ENCODE peak calls at places on chromosomes 3 and 15, in seven cellular contexts. B, G, Z, M, R, A and K are unnamed samples. For H3K27me3, the result is how much of the 10 kb centered on the place peaks cover.

GRCh38 chr3:46948830-46949671 is 27.5 kb downstream of the CCDC12 start:
- DNase-seq in R (no peak), G (peak), B (no peak), M (peak), Z (no peak), A (no peak), K (peak)

GRCh38 chr3:16873872-16874271 is 10.9 kb upstream of the PLCL2 start:
- DNase-seq in A (no peak), R (no peak), M (no peak), Z (no peak), B (no peak), G (no peak), K (no peak)

GRCh38 chr3:141632779-141633374 is 105.2 kb upstream of the RNF7 start:
- DNase-seq in Z (no peak), B (no peak), A (no peak), M (no peak), R (no peak), G (no peak), K (no peak)

GRCh38 chr3:182479335-182479734 is 314.0 kb upstream of the ATP11B start:
- DNase-seq in M (no peak), Z (no peak), A (no peak), R (no peak), B (no peak), G (no peak), K (no peak)

GRCh38 chr3:171229173-171229572 is 202.7 kb upstream of the SLC2A2 start:
- DNase-seq in A (no peak), R (no peak), M (no peak), B (no peak), Z (no peak), G (no peak), K (no peak)

GRCh38 chr3:65963787-65964707 is 74.7 kb downstream of the MAGI1 start:
- DNase-seq in M (no peak), R (no peak), B (no peak), G (no peak), Z (no peak), A (no peak), K (no peak)

GRCh38 chr3:197899833-197900478 is 50.0 kb upstream of the RPL35A start:
- DNase-seq in A (no peak), Z (no peak), B (no peak), R (no peak), M (no peak), G (no peak), K (no peak)

GRCh38 chr3:120093923-120094775 is at the start of gene GSK3B:
- DNase-seq in Z (peak), G (peak), B (no peak), A (peak), M (peak), R (peak), K (no peak)

DNA sequence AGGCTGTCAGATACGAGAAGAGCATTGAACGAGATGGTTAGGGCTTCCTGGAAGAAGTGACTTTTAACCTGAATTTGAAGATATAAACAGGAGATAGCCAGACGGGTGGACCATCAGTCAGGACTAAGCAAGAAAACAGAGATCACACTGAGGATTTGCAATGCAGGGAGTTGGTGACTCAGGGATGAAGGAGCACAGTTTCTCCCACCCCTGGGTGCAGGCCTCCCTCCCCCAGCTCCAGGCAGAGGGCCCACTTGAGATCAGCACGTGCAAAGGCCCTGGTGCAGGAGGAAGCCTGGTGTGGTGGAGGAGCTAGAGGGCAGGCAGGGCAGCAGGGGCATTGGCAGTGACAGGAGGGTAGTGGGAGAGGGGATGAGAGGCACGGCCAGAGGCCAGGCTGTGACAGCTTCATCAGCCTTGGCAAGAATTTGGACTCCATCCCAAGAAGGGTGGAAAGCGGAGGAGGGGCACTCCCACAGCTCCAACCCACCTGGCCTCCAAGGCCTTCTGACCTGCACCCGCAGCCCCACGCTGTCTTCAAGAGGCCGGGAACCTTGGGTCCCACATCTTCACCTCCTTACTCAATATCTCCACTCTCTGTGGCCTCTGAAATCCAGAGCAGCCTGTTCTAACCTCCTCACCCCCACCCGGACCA is 8.7 kb upstream of the PCSK6 start:
- DNase-seq in A (no peak), Z (no peak), R (no peak), B (no peak), G (no peak), M (no peak), K (no peak)
- H3K27me3 ChIP-seq in A (under half), Z (under half), R (under half), B (under half), G (under half), M (under half), K (under half)

GRCh38 chr15:60004846-60005351 is 788 bp downstream of the FOXB1 start:
- DNase-seq in A (no peak), M (peak), G (no peak), R (no peak), B (no peak), Z (peak), K (peak)
- H3K27me3 ChIP-seq in A (under half), M (half or more), G (under half), R (half or more), B (under half), Z (under half), K (half or more)

DNA sequence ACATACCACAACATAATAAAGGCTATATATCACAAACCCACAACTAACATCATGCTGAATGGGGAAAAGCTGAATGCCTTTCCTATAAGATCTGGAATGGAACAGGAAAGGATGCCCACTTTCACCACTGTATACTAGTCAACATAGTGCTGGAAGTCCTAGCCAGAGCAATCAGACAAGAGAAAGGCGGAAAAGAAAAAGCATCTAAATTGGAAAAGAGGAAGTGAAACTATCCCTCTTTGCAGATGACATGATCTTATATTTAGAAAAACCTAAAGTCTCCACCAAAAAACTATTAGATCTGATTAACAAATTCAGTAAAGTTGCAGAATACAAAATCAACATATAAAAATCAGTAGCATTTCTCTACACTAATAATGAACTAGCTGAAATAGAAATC is 14.6 kb upstream of the PIK3CA start:
- DNase-seq in G (no peak), R (no peak), B (no peak), Z (no peak), A (no peak), M (no peak), K (no peak)
- H3K27me3 ChIP-seq in G (under half), R (under half), B (under half), Z (under half), A (under half), M (under half), K (under half)

GRCh38 chr15:90037961-90038633 is 37.0 kb downstream of the ZNF710 start:
- DNase-seq in G (no peak), Z (no peak), R (no peak), B (no peak), M (peak), A (no peak), K (no peak)
- H3K27me3 ChIP-seq in G (under half), Z (under half), R (under half), B (under half), M (under half), A (under half), K (under half)